ENCODE peak calls at places on chromosomes 12 and 14, in ten cellular contexts. J is A172; T is stimulated activated CD4-positive, alpha-beta T cell treated with anti-CD3 and anti-CD28 coated beads, TNF-alpha, amount 100 ng/mL, for 48 hours; C is GM23248; O is retinal pigment epithelial cell; Z is stimulated activated CD8-positive, alpha-beta memory T cell treated with anti-CD3 and anti-CD28 coated beads, Interleukin-7, amount 100 ng/mL, for 1 hour; V is HEK293T; N is frontal cortex; F is HFFc6; H is BJ. Q is an unnamed sample.
A peak's percentile ranks its signal among the peaks of the same experiment; 100 is the strongest.

GRCh38 chr12:116123511-116124258 is 153.8 kb downstream of the MED13L start:
- DNase-seq in J (no peak), T (peak; percentile 15), C (peak; percentile 64), O (peak; percentile 46), Z (no peak), V (peak; percentile 48), N (no peak), F (peak; percentile 23), H (no peak), Q (no peak)

GRCh38 chr14:70833884-70834283 is 24.6 kb upstream of the MAP3K9 start:
- DNase-seq in J (no peak), T (no peak), C (no peak), O (no peak), Z (no peak), V (no peak), N (no peak), F (no peak), H (no peak), Q (no peak)

GRCh38 chr14:35747379-35747778 is 61.7 kb downstream of the RALGAPA1 start:
- DNase-seq in J (no peak), T (no peak), C (no peak), O (peak; percentile 24), Z (no peak), V (no peak), N (no peak), F (no peak), H (no peak), Q (no peak)

GRCh38 chr14:21917699-21918436 is 244.2 kb upstream of the OR4E1 start:
- DNase-seq in J (peak; percentile 23), T (peak; percentile 49), C (peak; percentile 67), O (peak; percentile 8), Z (no peak), V (peak; percentile 45), N (peak; percentile 10), F (peak; percentile 22), H (no peak), Q (no peak)

GRCh38 chr14:78606111-78606510 is 435.9 kb downstream of the NRXN3 start:
- DNase-seq in J (peak; percentile 46), T (no peak), C (peak; percentile 93), O (peak; percentile 52), Z (no peak), V (no peak), N (no peak), F (peak; percentile 93), H (peak; percentile 88), Q (peak; percentile 89)

GRCh38 chr14:44279357-44279756 is 227.7 kb downstream of the FSCB start:
- DNase-seq in J (no peak), T (no peak), C (no peak), O (no peak), Z (no peak), V (no peak), N (no peak), F (no peak), H (no peak), Q (no peak)

GRCh38 chr12:124523071-124523470 is 44.3 kb downstream of the NCOR2 start:
- DNase-seq in J (no peak), T (no peak), C (peak; percentile 85), O (no peak), Z (no peak), V (no peak), N (no peak), F (no peak), H (no peak), Q (no peak)

GRCh38 chr14:75119056-75119455 is 7.8 kb downstream of the NEK9 start:
- DNase-seq in J (no peak), T (no peak), C (peak; percentile 26), O (no peak), Z (no peak), V (no peak), N (no peak), F (no peak), H (no peak), Q (no peak)

GRCh38 chr12:41439134-41439533 is 251.0 kb downstream of the PDZRN4 start:
- DNase-seq in J (no peak), T (no peak), C (no peak), O (no peak), Z (no peak), V (no peak), N (no peak), F (no peak), H (no peak), Q (no peak)

GRCh38 chr12:27034607-27035293 is 12.4 kb downstream of the MED21 start:
- DNase-seq in J (no peak), T (no peak), C (no peak), O (peak; percentile 62), Z (no peak), V (no peak), N (no peak), F (no peak), H (no peak), Q (no peak)